ENCODE peak calls at places on chromosomes 4 and X, in four cellular contexts. W, Z, F and P are unnamed samples.

GRCh38 chr4:47641755-47642154 is 156.7 kb downstream of the ATP10D start:
- DNase-seq in W (no peak), Z (no peak), F (no peak), P (no peak)

GRCh38 chr4:37970702-37971101 is 10.5 kb downstream of the PTTG2 start:
- DNase-seq in W (peak), Z (no peak), F (peak), P (peak)

GRCh38 chrX:148381603-148382002 is 118.8 kb upstream of the AFF2 start:
- DNase-seq in W (no peak), Z (no peak), F (no peak), P (no peak)

GRCh38 chr4:10584042-10584441 is 100.5 kb downstream of the CLNK start:
- DNase-seq in W (no peak), Z (peak), F (peak), P (peak)

GRCh38 chr4:145799225-145799624 is 119.3 kb downstream of the C4orf51 start:
- DNase-seq in W (no peak), Z (no peak), F (no peak), P (no peak)

GRCh38 chr4:24559032-24559821 is 25.1 kb downstream of the DHX15 start:
- DNase-seq in W (no peak), Z (no peak), F (no peak), P (no peak)

GRCh38 chrX:11531226-11531625 is 134.5 kb downstream of the ARHGAP6 start:
- DNase-seq in W (no peak), Z (no peak), F (peak), P (peak)

GRCh38 chr4:180855184-180855583 is 1388.0 kb upstream of the TENM3 start:
- DNase-seq in W (no peak), Z (no peak), F (no peak), P (no peak)

GRCh38 chr4:109389367-109390118 is 44.1 kb upstream of the SEC24B start:
- DNase-seq in W (no peak), Z (peak), F (no peak), P (no peak)

GRCh38 chr4:22339491-22339890 is 176.4 kb downstream of the ADGRA3 start:
- DNase-seq in W (no peak), Z (no peak), F (no peak), P (no peak)

GRCh38 chr4:117326091-117326490 is 240.7 kb upstream of the TRAM1L1 start:
- DNase-seq in W (no peak), Z (no peak), F (no peak), P (no peak)

GRCh38 chr4:173367285-173367684 is 3.5 kb upstream of the SAP30 start:
- DNase-seq in W (no peak), Z (no peak), F (peak), P (peak)

GRCh38 chrX:107684956-107685385 is 56.7 kb downstream of the PRPS1 start:
- DNase-seq in W (peak), Z (peak), F (peak), P (peak)

GRCh38 chr4:123352240-123352945 is 44.2 kb upstream of the SPRY1 start:
- DNase-seq in W (no peak), Z (no peak), F (peak), P (peak)

GRCh38 chr4:147407261-147408045 is 73.4 kb upstream of the EDNRA start:
- DNase-seq in W (no peak), Z (no peak), F (peak), P (no peak)

GRCh38 chr4:84218002-84218401 is 281.1 kb downstream of the NKX6-1 start:
- DNase-seq in W (no peak), Z (no peak), F (no peak), P (no peak)

GRCh38 chr4:40837094-40837870 is 87.5 kb downstream of the NSUN7 start:
- DNase-seq in W (no peak), Z (no peak), F (no peak), P (no peak)

GRCh38 chr4:146477054-146477453 is 44.7 kb downstream of the SLC10A7 start:
- DNase-seq in W (no peak), Z (no peak), F (peak), P (peak)

GRCh38 chr4:172654482-172654881 is 514.1 kb upstream of the GALNT7 start:
- DNase-seq in W (no peak), Z (no peak), F (no peak), P (no peak)

GRCh38 chr4:76753814-76754213 is 144.1 kb downstream of the SOWAHB start:
- DNase-seq in W (no peak), Z (no peak), F (peak), P (peak)

GRCh38 chr4:26753642-26754041 is 107.0 kb upstream of the STIM2 start:
- DNase-seq in W (peak), Z (no peak), F (peak), P (peak)

GRCh38 chrX:145821898-145822567 is 4.4 kb downstream of the SLITRK2 start:
- DNase-seq in W (no peak), Z (no peak), F (no peak), P (no peak)

GRCh38 chr4:27666943-27667342 is 806.3 kb downstream of the STIM2 start:
- DNase-seq in W (no peak), Z (no peak), F (no peak), P (no peak)

GRCh38 chr4:40038972-40039371 is 17.7 kb upstream of the N4BP2 start:
- DNase-seq in W (no peak), Z (no peak), F (no peak), P (no peak)

GRCh38 chr4:108774809-108775530 is 12.1 kb upstream of the ETNPPL start:
- DNase-seq in W (peak), Z (no peak), F (no peak), P (no peak)

GRCh38 chr4:137705171-137705783 is 173.0 kb upstream of the PCDH18 start:
- DNase-seq in W (no peak), Z (no peak), F (peak), P (peak)

GRCh38 chrX:68084765-68085164 is 348.5 kb downstream of the OPHN1 start:
- DNase-seq in W (peak), Z (no peak), F (peak), P (peak)

GRCh38 chr4:105088110-105088879 is 58.4 kb upstream of the TET2 start:
- DNase-seq in W (no peak), Z (no peak), F (peak), P (peak)

GRCh38 chr4:145936142-145937020 is 2.2 kb downstream of the ZNF827 start:
- DNase-seq in W (peak), Z (peak), F (peak), P (peak)

GRCh38 chr4:182238355-182238931 is 4.8 kb upstream of the TENM3 start:
- DNase-seq in W (no peak), Z (no peak), F (no peak), P (no peak)

GRCh38 chr4:48334900-48335384 is 6.4 kb upstream of the SLAIN2 start:
- DNase-seq in W (no peak), Z (no peak), F (no peak), P (no peak)

GRCh38 chr4:150609131-150609530 is 27.2 kb downstream of the MAB21L2 start:
- DNase-seq in W (no peak), Z (no peak), F (no peak), P (no peak)

GRCh38 chrX:151004085-151004484 is 20.9 kb downstream of the HMGB3 start:
- DNase-seq in W (no peak), Z (no peak), F (no peak), P (peak)

GRCh38 chr4:67658302-67658701 is 42.7 kb downstream of the UBA6 start:
- DNase-seq in W (no peak), Z (no peak), F (no peak), P (no peak)

GRCh38 chr4:143384381-143384994 is 47.8 kb downstream of the GAB1 start:
- DNase-seq in W (no peak), Z (no peak), F (peak), P (peak)

GRCh38 chrX:40108084-40108958 is 10.6 kb upstream of the BCOR start:
- DNase-seq in W (peak), Z (no peak), F (peak), P (no peak)

GRCh38 chr4:77052352-77052751 is 23.4 kb downstream of the CCNI start:
- DNase-seq in W (peak), Z (no peak), F (peak), P (peak)

GRCh38 chr4:120812216-120812615 is 110.3 kb downstream of the PRDM5 start:
- DNase-seq in W (no peak), Z (no peak), F (no peak), P (no peak)

GRCh38 chr4:120808475-120809141 is 113.9 kb downstream of the PRDM5 start:
- DNase-seq in W (no peak), Z (no peak), F (no peak), P (no peak)

GRCh38 chr4:120815361-120815760 is 107.2 kb downstream of the PRDM5 start:
- DNase-seq in W (no peak), Z (no peak), F (no peak), P (no peak)

GRCh38 chr4:120809518-120809917 is 113.0 kb downstream of the PRDM5 start:
- DNase-seq in W (no peak), Z (no peak), F (no peak), P (peak)
- TF ChIP-seq CTCF in W (no peak), Z (peak), F (peak), P (peak)

GRCh38 chrX:53682885-53683555 is 3.5 kb downstream of the HUWE1 start:
- DNase-seq in W (no peak), Z (no peak), F (peak), P (peak)

GRCh38 chrX:53683556-53684414 is 2.7 kb downstream of the HUWE1 start:
- DNase-seq in W (peak), Z (peak), F (peak), P (peak)

GRCh38 chrX:53678667-53679066 is 7.9 kb downstream of the HUWE1 start:
- DNase-seq in W (no peak), Z (no peak), F (peak), P (no peak)

GRCh38 chrX:53684415-53685192 is 1.9 kb downstream of the HUWE1 start:
- DNase-seq in W (no peak), Z (no peak), F (no peak), P (no peak)

DNA sequence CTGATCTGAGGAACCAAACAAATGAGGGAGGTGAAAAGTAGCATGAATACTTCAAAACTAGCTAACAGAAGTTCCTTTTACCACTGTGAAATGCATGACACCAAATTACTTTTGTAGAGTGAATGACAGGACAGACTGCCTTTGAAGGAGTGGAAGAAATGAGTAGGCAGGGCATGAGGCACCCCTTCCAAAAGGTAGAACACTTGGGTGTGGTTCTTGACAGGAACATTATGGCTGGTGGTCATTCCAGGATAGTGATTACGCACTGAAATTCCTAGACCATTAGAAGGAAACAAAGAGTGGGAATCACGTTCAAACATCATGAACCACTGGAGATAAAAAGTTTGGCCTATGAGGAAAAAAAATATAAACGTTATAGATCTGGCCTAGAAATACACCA is 4.9 kb downstream of the HUWE1 start:
- DNase-seq in W (no peak), Z (no peak), F (peak), P (peak)
- H3K4me3 ChIP-seq in W (no peak), Z (no peak), F (no peak), P (peak)

DNA sequence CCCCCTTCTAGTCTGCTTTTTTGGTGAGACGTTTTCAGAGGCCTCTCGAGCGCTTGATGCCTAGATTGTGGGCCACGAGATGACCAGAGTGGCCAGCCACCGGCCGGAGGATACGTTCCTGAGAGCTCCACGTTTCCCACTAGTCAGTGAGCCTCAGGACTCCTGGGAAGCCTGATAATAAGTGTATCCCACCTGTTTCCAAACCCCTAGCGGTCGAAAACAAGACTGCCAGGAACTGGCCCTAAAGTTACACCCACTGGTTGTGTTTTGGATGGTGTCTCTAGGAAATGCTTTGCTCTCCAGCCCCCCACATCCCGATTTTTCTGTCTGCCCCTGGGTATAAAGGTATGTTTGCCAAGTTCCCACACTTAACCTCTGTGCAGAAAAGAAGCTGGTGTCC is 4.6 kb upstream of the RS1 start:
- DNase-seq in W (no peak), Z (no peak), F (peak), P (peak)
- TF ChIP-seq CTCF in W (no peak), Z (no peak), F (peak), P (peak)

GRCh38 chrX:46757052-46757451 is 1.9 kb downstream of the SLC9A7 start:
- DNase-seq in W (no peak), Z (no peak), F (no peak), P (no peak)

GRCh38 chrX:46755656-46756055 is 3.3 kb downstream of the SLC9A7 start:
- DNase-seq in W (no peak), Z (no peak), F (no peak), P (peak)

GRCh38 chrX:46758163-46758955 is 559 bp downstream of the SLC9A7 start:
- DNase-seq in W (peak), Z (no peak), F (no peak), P (no peak)

GRCh38 chrX:46758956-46759644 is at the start of gene SLC9A7:
- DNase-seq in W (peak), Z (no peak), F (peak), P (peak)

GRCh38 chrX:46757593-46757992 is 1.3 kb downstream of the SLC9A7 start:
- DNase-seq in W (no peak), Z (no peak), F (no peak), P (peak)
- H3K4me3 ChIP-seq in W (no peak), Z (peak), F (no peak), P (peak)

DNA sequence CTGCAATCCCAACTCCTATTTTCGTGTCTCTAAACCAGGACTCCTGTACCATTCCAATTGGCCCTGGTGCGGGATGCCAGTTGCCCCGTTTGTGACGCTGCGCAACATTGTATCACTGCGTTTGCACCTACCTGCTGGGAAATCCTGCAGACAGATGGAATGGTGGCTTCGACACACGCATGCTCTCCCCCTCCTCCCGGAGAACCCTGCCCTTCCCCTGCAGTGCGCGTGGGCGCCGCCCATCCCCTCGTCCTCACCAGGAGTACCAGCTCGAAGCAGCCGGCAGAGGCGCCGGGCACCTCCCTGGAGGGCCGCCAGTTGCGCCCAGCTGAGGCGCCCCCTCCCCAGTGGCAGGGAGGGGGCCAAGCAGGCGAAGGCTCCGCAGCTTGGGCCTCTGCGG is 1.4 kb downstream of the DGKK start:
- DNase-seq in W (no peak), Z (no peak), F (no peak), P (no peak)
- TF ChIP-seq CTCF in W (no peak), Z (no peak), F (no peak), P (no peak)

GRCh38 chrX:134237363-134237702 is 351 bp downstream of the CCDC160 start:
- DNase-seq in W (no peak), Z (no peak), F (no peak), P (no peak)

GRCh38 chrX:134239016-134239415 is 2.0 kb downstream of the CCDC160 start:
- DNase-seq in W (no peak), Z (no peak), F (no peak), P (no peak)

GRCh38 chrX:134240209-134240608 is 3.2 kb downstream of the CCDC160 start:
- DNase-seq in W (no peak), Z (no peak), F (no peak), P (no peak)

GRCh38 chrX:134235236-134235635 is 1.7 kb upstream of the CCDC160 start:
- DNase-seq in W (no peak), Z (no peak), F (no peak), P (no peak)

DNA sequence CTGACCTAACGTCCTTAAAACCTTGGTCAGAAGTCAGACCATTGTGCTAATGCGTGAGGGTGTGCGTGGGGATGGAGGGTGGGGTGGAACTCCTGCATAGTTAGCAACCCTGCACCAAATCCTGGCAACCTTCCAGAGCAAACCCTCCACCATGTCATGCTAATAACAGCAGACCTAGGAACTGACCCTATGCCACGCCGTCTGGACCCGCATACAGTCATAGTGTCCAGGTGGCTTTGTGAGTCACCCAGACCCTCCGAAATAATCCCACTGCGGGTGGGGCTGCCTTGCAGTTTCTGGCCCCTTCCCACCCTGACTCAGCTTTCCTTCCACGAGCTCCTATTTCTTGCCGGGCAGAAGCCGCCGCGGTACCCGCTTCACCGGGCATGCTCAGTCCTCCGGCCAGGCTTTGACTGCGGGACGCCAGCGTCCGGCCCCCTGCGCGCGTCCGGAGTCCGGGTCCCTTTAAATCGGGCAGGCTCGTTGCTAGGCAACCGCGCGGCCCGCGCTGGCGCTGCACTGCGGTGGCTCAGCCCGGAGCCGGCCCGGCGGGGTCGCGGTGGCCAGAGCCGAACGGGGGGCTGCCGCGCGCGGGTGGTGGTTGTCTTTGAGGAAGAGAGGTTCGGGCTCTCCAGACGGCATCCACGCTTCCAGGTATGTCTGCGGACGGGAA is at the start of gene CCDC160:
- DNase-seq in W (peak), Z (no peak), F (peak), P (peak)
- H3K4me3 ChIP-seq in W (peak), Z (no peak), F (peak), P (peak)

DNA sequence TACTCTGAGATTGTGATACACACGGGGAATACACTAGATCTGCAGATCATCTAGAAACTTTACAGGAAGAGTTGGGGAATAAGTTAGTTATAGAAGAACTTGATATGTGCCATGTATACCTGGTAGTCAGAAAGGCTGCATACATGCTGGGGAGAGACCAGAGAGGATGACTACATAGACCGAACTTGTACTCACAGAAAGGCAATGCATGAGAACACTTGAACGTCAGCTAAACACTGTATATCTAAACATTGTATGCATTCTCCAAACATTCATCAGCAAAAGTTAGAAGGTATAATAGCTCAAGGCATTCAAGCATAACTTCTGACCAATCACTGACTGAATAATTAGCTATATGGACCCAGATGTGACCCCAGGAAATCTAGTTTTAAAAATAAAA is 78.0 kb upstream of the PDHA2 start:
- DNase-seq in W (no peak), Z (no peak), F (no peak), P (peak)
- TF ChIP-seq CTCF in W (no peak), Z (no peak), F (no peak), P (no peak)

GRCh38 chr4:58507079-58507478 is 1396.9 kb upstream of the IGFBP7 start:
- DNase-seq in W (no peak), Z (no peak), F (no peak), P (no peak)
- H3K4me3 ChIP-seq in W (no peak), Z (no peak), F (no peak), P (no peak)

DNA sequence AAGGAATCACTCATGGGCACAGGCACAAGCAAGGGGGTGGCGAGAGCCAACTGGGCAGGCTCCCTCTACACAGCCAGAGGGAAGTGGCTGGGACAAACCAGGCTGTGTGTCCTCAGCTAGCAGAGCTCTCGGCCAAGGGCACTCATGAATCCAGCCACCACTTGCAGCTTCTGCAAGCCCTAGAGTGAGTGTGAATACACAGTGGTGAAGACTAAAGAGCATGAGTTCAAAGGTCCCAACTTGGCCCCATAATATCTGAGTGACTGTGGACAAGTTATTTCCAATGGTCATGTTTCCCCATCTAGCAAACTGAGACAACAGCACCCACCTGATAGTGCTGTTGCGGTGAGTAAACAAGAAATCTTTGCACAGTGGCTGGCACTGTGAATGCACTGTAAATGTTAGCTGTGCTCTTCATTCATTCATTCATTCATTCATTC is 51.7 kb downstream of the ADGRG2 start:
- DNase-seq in W (no peak), Z (no peak), F (no peak), P (no peak)
- TF ChIP-seq CTCF in W (no peak), Z (no peak), F (no peak), P (no peak)